ENCODE peak calls at places on chromosomes 5 and 9, in ten cellular contexts. One of them, this sample, is unnamed.

GRCh38 chr9:135244751-135245221 is 157.3 kb downstream of the OLFM1 start:
- DNase-seq in tibial nerve: no peak
- DNase-seq in Jurkat, Clone E6-1: no peak
- DNase-seq in IMR-90: no peak
- DNase-seq in hepatocyte: no peak
- DNase-seq in cardiac muscle cell: no peak
- DNase-seq in Peyer's patch: no peak
- DNase-seq in mammary epithelial cell: no peak
- DNase-seq in Karpas-422: no peak
- DNase-seq in upper lobe of right lung: peak
- DNase-seq in this sample: no peak

GRCh38 chr5:110900829-110901228 is 162.0 kb downstream of the SLC25A46 start:
- DNase-seq in tibial nerve: no peak
- DNase-seq in Jurkat, Clone E6-1: no peak
- DNase-seq in IMR-90: peak
- DNase-seq in hepatocyte: no peak
- DNase-seq in cardiac muscle cell: peak
- DNase-seq in Peyer's patch: no peak
- DNase-seq in mammary epithelial cell: peak
- DNase-seq in Karpas-422: no peak
- DNase-seq in upper lobe of right lung: no peak
- DNase-seq in this sample: peak

GRCh38 chr5:151670953-151671636 is 15.6 kb downstream of the SPARC start:
- DNase-seq in tibial nerve: no peak
- DNase-seq in Jurkat, Clone E6-1: no peak
- DNase-seq in IMR-90: peak
- DNase-seq in hepatocyte: no peak
- DNase-seq in cardiac muscle cell: no peak
- DNase-seq in Peyer's patch: no peak
- DNase-seq in mammary epithelial cell: peak
- DNase-seq in Karpas-422: no peak
- DNase-seq in upper lobe of right lung: no peak
- DNase-seq in this sample: no peak

GRCh38 chr9:136899196-136899595 is 12.9 kb downstream of the TRAF2 start:
- DNase-seq in tibial nerve: no peak
- DNase-seq in Jurkat, Clone E6-1: no peak
- DNase-seq in IMR-90: no peak
- DNase-seq in hepatocyte: no peak
- DNase-seq in cardiac muscle cell: no peak
- DNase-seq in Peyer's patch: no peak
- DNase-seq in mammary epithelial cell: no peak
- DNase-seq in Karpas-422: no peak
- DNase-seq in upper lobe of right lung: no peak
- DNase-seq in this sample: no peak

GRCh38 chr5:102921341-102922047 is 166.4 kb downstream of the PAM start:
- DNase-seq in tibial nerve: no peak
- DNase-seq in Jurkat, Clone E6-1: no peak
- DNase-seq in IMR-90: peak
- DNase-seq in hepatocyte: no peak
- DNase-seq in cardiac muscle cell: no peak
- DNase-seq in Peyer's patch: no peak
- DNase-seq in mammary epithelial cell: no peak
- DNase-seq in Karpas-422: no peak
- DNase-seq in upper lobe of right lung: no peak
- DNase-seq in this sample: no peak

GRCh38 chr9:108105885-108106284 is 616.3 kb upstream of the KLF4 start:
- DNase-seq in tibial nerve: no peak
- DNase-seq in Jurkat, Clone E6-1: no peak
- DNase-seq in IMR-90: no peak
- DNase-seq in hepatocyte: no peak
- DNase-seq in cardiac muscle cell: no peak
- DNase-seq in Peyer's patch: no peak
- DNase-seq in mammary epithelial cell: no peak
- DNase-seq in Karpas-422: peak
- DNase-seq in upper lobe of right lung: no peak
- DNase-seq in this sample: no peak

GRCh38 chr5:54803381-54804025 is 181.9 kb downstream of the ESM1 start:
- DNase-seq in tibial nerve: no peak
- DNase-seq in Jurkat, Clone E6-1: no peak
- DNase-seq in IMR-90: no peak
- DNase-seq in hepatocyte: no peak
- DNase-seq in cardiac muscle cell: peak
- DNase-seq in Peyer's patch: no peak
- DNase-seq in mammary epithelial cell: no peak
- DNase-seq in Karpas-422: no peak
- DNase-seq in upper lobe of right lung: no peak
- DNase-seq in this sample: no peak

GRCh38 chr9:4541281-4541680 is 51.0 kb downstream of the SLC1A1 start:
- DNase-seq in tibial nerve: no peak
- DNase-seq in Jurkat, Clone E6-1: no peak
- DNase-seq in IMR-90: no peak
- DNase-seq in hepatocyte: no peak
- DNase-seq in cardiac muscle cell: no peak
- DNase-seq in Peyer's patch: no peak
- DNase-seq in mammary epithelial cell: no peak
- DNase-seq in Karpas-422: no peak
- DNase-seq in upper lobe of right lung: no peak
- DNase-seq in this sample: no peak

GRCh38 chr5:1918488-1919208 is 35.9 kb upstream of the IRX4 start:
- DNase-seq in tibial nerve: no peak
- DNase-seq in Jurkat, Clone E6-1: no peak
- DNase-seq in IMR-90: no peak
- DNase-seq in hepatocyte: no peak
- DNase-seq in cardiac muscle cell: no peak
- DNase-seq in Peyer's patch: no peak
- DNase-seq in mammary epithelial cell: no peak
- DNase-seq in Karpas-422: no peak
- DNase-seq in upper lobe of right lung: no peak
- DNase-seq in this sample: no peak

GRCh38 chr5:168424506-168425298 is 61.6 kb upstream of the RARS1 start:
- DNase-seq in tibial nerve: no peak
- DNase-seq in Jurkat, Clone E6-1: no peak
- DNase-seq in IMR-90: peak
- DNase-seq in hepatocyte: no peak
- DNase-seq in cardiac muscle cell: peak
- DNase-seq in Peyer's patch: no peak
- DNase-seq in mammary epithelial cell: no peak
- DNase-seq in Karpas-422: no peak
- DNase-seq in upper lobe of right lung: no peak
- DNase-seq in this sample: no peak

GRCh38 chr5:171874210-171874609 is 88.6 kb downstream of the SMIM23 start:
- DNase-seq in tibial nerve: no peak
- DNase-seq in Jurkat, Clone E6-1: no peak
- DNase-seq in IMR-90: peak
- DNase-seq in hepatocyte: no peak
- DNase-seq in cardiac muscle cell: peak
- DNase-seq in Peyer's patch: no peak
- DNase-seq in mammary epithelial cell: no peak
- DNase-seq in Karpas-422: no peak
- DNase-seq in upper lobe of right lung: no peak
- DNase-seq in this sample: peak

GRCh38 chr5:136022965-136023364 is 5.8 kb upstream of the TGFBI start:
- DNase-seq in tibial nerve: no peak
- DNase-seq in Jurkat, Clone E6-1: no peak
- DNase-seq in IMR-90: no peak
- DNase-seq in hepatocyte: no peak
- DNase-seq in cardiac muscle cell: no peak
- DNase-seq in Peyer's patch: no peak
- DNase-seq in mammary epithelial cell: no peak
- DNase-seq in Karpas-422: no peak
- DNase-seq in upper lobe of right lung: no peak
- DNase-seq in this sample: no peak

GRCh38 chr5:150627731-150628545 is 12.5 kb upstream of the SYNPO start:
- DNase-seq in tibial nerve: no peak
- DNase-seq in Jurkat, Clone E6-1: no peak
- DNase-seq in IMR-90: peak
- DNase-seq in hepatocyte: no peak
- DNase-seq in cardiac muscle cell: peak
- DNase-seq in Peyer's patch: no peak
- DNase-seq in mammary epithelial cell: peak
- DNase-seq in Karpas-422: no peak
- DNase-seq in upper lobe of right lung: no peak
- DNase-seq in this sample: no peak

GRCh38 chr9:22452415-22453010 is 5.9 kb downstream of the DMRTA1 start:
- DNase-seq in tibial nerve: peak
- DNase-seq in Jurkat, Clone E6-1: no peak
- DNase-seq in IMR-90: peak
- DNase-seq in hepatocyte: peak
- DNase-seq in cardiac muscle cell: peak
- DNase-seq in Peyer's patch: no peak
- DNase-seq in mammary epithelial cell: no peak
- DNase-seq in Karpas-422: peak
- DNase-seq in upper lobe of right lung: peak
- DNase-seq in this sample: peak

GRCh38 chr9:136608331-136609159 is 54.2 kb upstream of the EGFL7 start:
- DNase-seq in tibial nerve: no peak
- DNase-seq in Jurkat, Clone E6-1: no peak
- DNase-seq in IMR-90: no peak
- DNase-seq in hepatocyte: no peak
- DNase-seq in cardiac muscle cell: no peak
- DNase-seq in Peyer's patch: no peak
- DNase-seq in mammary epithelial cell: no peak
- DNase-seq in Karpas-422: no peak
- DNase-seq in upper lobe of right lung: no peak
- DNase-seq in this sample: no peak

GRCh38 chr9:77495834-77496671 is 152.1 kb downstream of the GNA14 start:
- DNase-seq in tibial nerve: no peak
- DNase-seq in Jurkat, Clone E6-1: no peak
- DNase-seq in IMR-90: peak
- DNase-seq in hepatocyte: peak
- DNase-seq in cardiac muscle cell: peak
- DNase-seq in Peyer's patch: no peak
- DNase-seq in mammary epithelial cell: peak
- DNase-seq in Karpas-422: no peak
- DNase-seq in upper lobe of right lung: no peak
- DNase-seq in this sample: peak

DNA sequence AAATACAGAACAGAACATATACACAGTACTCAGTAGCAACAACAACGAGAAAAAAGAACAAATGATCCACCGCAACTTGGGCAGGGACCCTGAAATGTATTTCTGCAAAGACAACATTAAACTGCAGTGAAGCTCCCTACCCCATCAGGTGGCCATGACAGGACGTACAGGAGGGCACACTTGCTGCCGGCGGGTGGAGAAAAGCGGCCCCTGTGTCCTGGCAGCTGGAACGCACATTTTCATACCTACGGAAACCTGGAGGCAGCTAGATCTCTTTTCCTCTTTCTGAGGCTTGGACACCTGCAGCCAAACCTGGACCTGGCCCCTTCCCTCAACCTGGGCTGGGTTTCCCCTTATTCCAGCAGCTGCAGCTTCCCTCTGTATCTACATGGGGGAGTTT is 42.2 kb upstream of the ZNF354B start:
- DNase-seq in tibial nerve: no peak
- DNase-seq in Jurkat, Clone E6-1: no peak
- DNase-seq in IMR-90: no peak
- DNase-seq in hepatocyte: no peak
- DNase-seq in cardiac muscle cell: no peak
- DNase-seq in Peyer's patch: no peak
- DNase-seq in mammary epithelial cell: no peak
- DNase-seq in Karpas-422: no peak
- DNase-seq in upper lobe of right lung: no peak
- DNase-seq in this sample: no peak
- H3K4me3 ChIP-seq in tibial nerve: no peak
- H3K4me3 ChIP-seq in Jurkat, Clone E6-1: no peak
- H3K4me3 ChIP-seq in IMR-90: no peak
- H3K4me3 ChIP-seq in hepatocyte: no peak
- H3K4me3 ChIP-seq in cardiac muscle cell: no peak
- H3K4me3 ChIP-seq in Peyer's patch: no peak
- H3K4me3 ChIP-seq in mammary epithelial cell: no peak
- H3K4me3 ChIP-seq in Karpas-422: no peak
- H3K4me3 ChIP-seq in upper lobe of right lung: no peak
- H3K4me3 ChIP-seq in this sample: no peak

DNA sequence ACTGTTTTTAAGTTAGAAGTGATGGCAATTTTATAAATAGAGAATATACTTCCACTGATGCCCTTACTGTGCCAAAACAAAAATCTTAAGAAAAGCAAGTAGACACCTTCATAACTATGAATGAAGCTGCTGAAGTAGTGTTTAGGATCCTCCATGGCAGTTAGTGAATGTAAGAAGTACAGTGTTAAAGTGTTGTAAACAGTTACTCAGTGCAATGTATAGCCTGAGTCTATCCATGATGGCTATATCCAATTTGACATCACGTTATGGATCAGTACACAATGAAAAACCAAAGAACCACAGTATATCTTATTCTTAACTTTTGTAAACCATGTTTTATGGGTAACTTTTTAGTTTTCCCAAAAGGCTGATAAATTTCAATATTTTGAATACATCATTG is 7.1 kb downstream of the CCNG1 start:
- DNase-seq in tibial nerve: no peak
- DNase-seq in Jurkat, Clone E6-1: no peak
- DNase-seq in IMR-90: no peak
- DNase-seq in hepatocyte: no peak
- DNase-seq in cardiac muscle cell: no peak
- DNase-seq in Peyer's patch: no peak
- DNase-seq in mammary epithelial cell: no peak
- DNase-seq in Karpas-422: no peak
- DNase-seq in upper lobe of right lung: no peak
- DNase-seq in this sample: no peak
- H3K4me3 ChIP-seq in tibial nerve: no peak
- H3K4me3 ChIP-seq in Jurkat, Clone E6-1: no peak
- H3K4me3 ChIP-seq in IMR-90: no peak
- H3K4me3 ChIP-seq in hepatocyte: no peak
- H3K4me3 ChIP-seq in cardiac muscle cell: no peak
- H3K4me3 ChIP-seq in Peyer's patch: no peak
- H3K4me3 ChIP-seq in mammary epithelial cell: no peak
- H3K4me3 ChIP-seq in Karpas-422: no peak
- H3K4me3 ChIP-seq in upper lobe of right lung: no peak
- H3K4me3 ChIP-seq in this sample: no peak

DNA sequence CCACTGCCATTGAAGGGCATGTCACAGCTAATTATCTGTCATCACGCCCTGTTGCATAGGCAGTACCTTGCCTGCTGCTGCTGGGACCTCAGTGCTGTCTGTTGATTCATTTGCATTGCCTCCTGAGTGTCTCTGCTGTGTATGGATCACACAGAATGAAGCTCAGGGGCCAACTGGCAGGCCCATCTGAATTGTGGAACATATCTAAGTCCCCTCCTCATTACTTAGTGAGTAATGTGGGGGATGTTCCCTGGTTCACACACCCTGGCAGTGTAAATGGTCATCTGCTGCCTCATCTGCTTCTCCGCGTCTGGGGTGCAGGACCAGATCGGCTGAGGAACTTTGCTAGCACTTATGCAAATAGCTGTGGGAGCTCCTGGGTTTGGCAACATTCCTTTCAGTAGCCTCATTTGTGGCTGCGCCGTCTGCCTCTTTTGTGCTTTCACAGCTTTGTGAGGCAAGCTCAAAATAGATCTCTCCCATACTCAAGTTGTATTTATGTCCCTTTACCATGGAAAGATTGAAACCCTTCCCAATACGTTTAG is 25.4 kb downstream of the TYRP1 start:
- DNase-seq in tibial nerve: no peak
- DNase-seq in Jurkat, Clone E6-1: no peak
- DNase-seq in IMR-90: peak
- DNase-seq in hepatocyte: peak
- DNase-seq in cardiac muscle cell: peak
- DNase-seq in Peyer's patch: peak
- DNase-seq in mammary epithelial cell: peak
- DNase-seq in Karpas-422: no peak
- DNase-seq in upper lobe of right lung: no peak
- DNase-seq in this sample: peak
- H3K4me3 ChIP-seq in tibial nerve: no peak
- H3K4me3 ChIP-seq in Jurkat, Clone E6-1: no peak
- H3K4me3 ChIP-seq in IMR-90: no peak
- H3K4me3 ChIP-seq in hepatocyte: no peak
- H3K4me3 ChIP-seq in cardiac muscle cell: no peak
- H3K4me3 ChIP-seq in Peyer's patch: no peak
- H3K4me3 ChIP-seq in mammary epithelial cell: no peak
- H3K4me3 ChIP-seq in Karpas-422: no peak
- H3K4me3 ChIP-seq in upper lobe of right lung: no peak
- H3K4me3 ChIP-seq in this sample: no peak

GRCh38 chr5:116739648-116740047 is 165.0 kb upstream of the SEMA6A start:
- DNase-seq in tibial nerve: no peak
- DNase-seq in Jurkat, Clone E6-1: no peak
- DNase-seq in IMR-90: no peak
- DNase-seq in hepatocyte: no peak
- DNase-seq in cardiac muscle cell: peak
- DNase-seq in Peyer's patch: no peak
- DNase-seq in mammary epithelial cell: no peak
- DNase-seq in Karpas-422: no peak
- DNase-seq in upper lobe of right lung: no peak
- DNase-seq in this sample: no peak
- H3K4me3 ChIP-seq in tibial nerve: peak
- H3K4me3 ChIP-seq in Jurkat, Clone E6-1: no peak
- H3K4me3 ChIP-seq in IMR-90: no peak
- H3K4me3 ChIP-seq in hepatocyte: no peak
- H3K4me3 ChIP-seq in cardiac muscle cell: no peak
- H3K4me3 ChIP-seq in Peyer's patch: no peak
- H3K4me3 ChIP-seq in mammary epithelial cell: no peak
- H3K4me3 ChIP-seq in Karpas-422: no peak
- H3K4me3 ChIP-seq in upper lobe of right lung: no peak
- H3K4me3 ChIP-seq in this sample: no peak

This sample was measured in skeletal muscle cell.